ENCODE peak calls at places on chromosomes 4 and X, in four cellular contexts. E, W, G and Q are unnamed samples.
A peak's percentile ranks its signal among the peaks of the same experiment; 100 is the strongest.

GRCh38 chrX:19168609-19169008 is 46.3 kb upstream of the ADGRG2 start:
- DNase-seq in E (no peak), W (no peak), G (no peak), Q (no peak)

GRCh38 chr4:143186202-143186601 is 1.5 kb downstream of the USP38 start:
- DNase-seq in E (no peak), W (no peak), G (no peak), Q (peak; percentile 52)

GRCh38 chr4:86721412-86721811 is 127.3 kb downstream of the PTPN13 start:
- DNase-seq in E (no peak), W (no peak), G (no peak), Q (no peak)

GRCh38 chrX:1222511-1223252 is 10.2 kb upstream of the CRLF2 start:
- DNase-seq in E (no peak), W (no peak), G (no peak), Q (no peak)

GRCh38 chr4:183599690-183600089 is 59.3 kb downstream of the RWDD4 start:
- DNase-seq in E (no peak), W (no peak), G (no peak), Q (peak; percentile 39)

GRCh38 chr4:71377561-71377960 is 38.7 kb downstream of the SLC4A4 start:
- DNase-seq in E (no peak), W (peak; percentile 83), G (no peak), Q (no peak)

GRCh38 chrX:38804481-38805293 is 3.4 kb downstream of the MID1IP1 start:
- DNase-seq in E (peak; percentile 63), W (no peak), G (peak; percentile 72), Q (no peak)

GRCh38 chr4:37644962-37645361 is 41.2 kb downstream of the RELL1 start:
- DNase-seq in E (no peak), W (no peak), G (no peak), Q (no peak)

GRCh38 chr4:30386266-30386895 is 333.8 kb upstream of the PCDH7 start:
- DNase-seq in E (no peak), W (no peak), G (no peak), Q (no peak)

GRCh38 chrX:40058719-40059118 is 39.0 kb downstream of the BCOR start:
- DNase-seq in E (peak; percentile 64), W (no peak), G (no peak), Q (no peak)

GRCh38 chr4:4439782-4440181 is 52.9 kb downstream of the NSG1 start:
- DNase-seq in E (no peak), W (no peak), G (no peak), Q (no peak)

GRCh38 chrX:150806827-150807226 is 91.6 kb downstream of the CD99L2 start:
- DNase-seq in E (no peak), W (no peak), G (no peak), Q (no peak)

GRCh38 chr4:633976-634598 is 8.7 kb downstream of the PDE6B start:
- DNase-seq in E (no peak), W (no peak), G (no peak), Q (no peak)

GRCh38 chr4:57911203-57911602 is 801.0 kb upstream of the IGFBP7 start:
- DNase-seq in E (no peak), W (no peak), G (no peak), Q (peak; percentile 68)

GRCh38 chr4:54090804-54091623 is 8.9 kb upstream of the GSX2 start:
- DNase-seq in E (peak; percentile 53), W (no peak), G (peak; percentile 50), Q (no peak)

GRCh38 chr4:123488916-123489315 is 92.3 kb downstream of the SPRY1 start:
- DNase-seq in E (no peak), W (no peak), G (no peak), Q (no peak)

GRCh38 chr4:87659247-87659931 is 9.3 kb downstream of the DMP1 start:
- DNase-seq in E (no peak), W (no peak), G (no peak), Q (peak; percentile 53)

GRCh38 chr4:101933855-101934254 is 143.3 kb downstream of the BANK1 start:
- DNase-seq in E (no peak), W (no peak), G (no peak), Q (no peak)

GRCh38 chr4:41145571-41146078 is 68.7 kb downstream of the APBB2 start:
- DNase-seq in E (no peak), W (no peak), G (no peak), Q (no peak)

GRCh38 chr4:34194585-34194984 is 2049.7 kb downstream of the ARAP2 start:
- DNase-seq in E (no peak), W (no peak), G (no peak), Q (no peak)

GRCh38 chr4:70613182-70613892 is 15.2 kb upstream of the ENAM start:
- DNase-seq in E (peak; percentile 26), W (no peak), G (no peak), Q (peak; percentile 47)

GRCh38 chr4:95869961-95870500 is 30.1 kb downstream of the PDHA2 start:
- DNase-seq in E (no peak), W (no peak), G (no peak), Q (no peak)

GRCh38 chr4:112889199-112889598 is 160.3 kb upstream of the ANK2 start:
- DNase-seq in E (no peak), W (no peak), G (no peak), Q (no peak)
- H3K4me3 ChIP-seq in E (no peak overlapping the region), W (no peak overlapping the region), G (peak overlapping the region; percentile 22), Q (no peak overlapping the region)

DNA sequence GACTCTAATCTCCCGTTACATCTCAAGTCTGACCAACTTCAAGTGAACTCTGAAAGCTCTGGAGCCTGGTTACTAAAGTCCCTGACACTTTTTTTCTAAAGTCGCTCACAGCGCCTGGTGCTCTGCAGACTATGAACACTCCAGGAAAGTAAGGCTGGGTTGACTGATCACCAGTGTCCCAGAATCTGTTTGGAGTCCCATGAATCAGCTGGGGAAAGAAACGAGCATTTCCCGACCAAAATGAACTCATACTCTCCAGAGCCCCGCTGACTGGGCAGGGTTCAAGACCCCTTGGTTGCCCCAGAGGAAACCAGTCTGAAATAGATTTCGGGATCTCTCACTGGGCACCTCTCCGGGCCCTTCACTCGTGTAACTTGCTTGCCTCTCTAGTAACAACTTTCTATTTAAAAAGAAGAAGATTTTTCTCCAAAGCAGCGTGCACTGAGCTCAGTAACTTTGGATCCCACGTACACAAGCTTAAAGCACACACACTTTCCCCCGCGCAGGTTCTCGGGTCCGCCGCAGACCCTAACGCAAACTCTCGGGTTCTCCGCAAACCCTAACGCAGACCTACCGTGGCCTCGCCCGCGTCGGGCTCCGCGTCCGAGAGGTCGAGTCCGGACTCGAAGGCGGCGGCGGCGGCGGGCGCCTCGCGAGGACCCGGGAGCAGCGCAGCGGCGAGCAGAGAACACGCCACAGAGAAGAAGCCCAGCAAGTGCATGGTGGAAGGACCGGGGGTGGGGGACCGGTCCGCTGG is 953 bp downstream of the VEGFC start:
- DNase-seq in E (no peak), W (no peak), G (peak; percentile 52), Q (no peak)
- H3K4me3 ChIP-seq in E (peak overlapping the region; percentile 1), W (peak overlapping the region; percentile 76), G (peak overlapping the region; percentile 82), Q (peak overlapping the region; percentile 58)

DNA sequence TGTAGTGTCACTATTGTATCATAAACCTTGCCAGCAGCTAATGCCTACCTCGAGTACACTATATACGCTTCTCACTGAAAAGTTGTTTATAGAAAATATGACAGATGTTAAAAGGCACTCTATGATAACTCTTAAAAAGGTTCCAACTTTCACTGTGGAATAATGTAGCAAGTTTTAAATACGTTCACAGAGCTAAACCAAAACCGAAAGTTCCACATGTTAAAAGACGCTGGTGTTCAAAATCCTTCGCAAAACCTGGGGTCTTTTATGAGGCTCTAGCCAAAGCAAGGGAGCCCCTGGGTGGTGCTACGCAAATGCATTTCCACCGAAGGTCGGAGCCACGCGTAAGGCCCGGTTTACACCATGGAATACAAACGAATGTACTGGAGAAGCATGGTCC is 103.7 kb upstream of the TENM3 start:
- DNase-seq in E (no peak), W (no peak), G (no peak), Q (no peak)
- H3K4me3 ChIP-seq in E (no peak overlapping the region), W (no peak overlapping the region), G (no peak overlapping the region), Q (no peak overlapping the region)

GRCh38 chr4:6987566-6987920 is 55.6 kb upstream of the TADA2B start:
- DNase-seq in E (no peak), W (no peak), G (no peak), Q (no peak)

GRCh38 chr4:6986067-6986780 is 56.9 kb upstream of the TADA2B start:
- DNase-seq in E (no peak), W (no peak), G (peak; percentile 81), Q (no peak)

GRCh38 chr4:6986781-6987565 is 56.2 kb upstream of the TADA2B start:
- DNase-seq in E (peak; percentile 98), W (peak; percentile 58), G (peak; percentile 98), Q (no peak)

GRCh38 chr4:6983500-6984142 is 59.6 kb upstream of the TADA2B start:
- DNase-seq in E (no peak), W (no peak), G (no peak), Q (no peak)

GRCh38 chr4:6984611-6985115 is 58.5 kb upstream of the TADA2B start:
- DNase-seq in E (no peak), W (no peak), G (no peak), Q (no peak)
- H3K4me3 ChIP-seq in E (no peak overlapping the region), W (no peak overlapping the region), G (peak overlapping the region; percentile 67), Q (no peak overlapping the region)

GRCh38 chr4:23355263-23355662 is 534.6 kb downstream of the PPARGC1A start:
- DNase-seq in E (no peak), W (no peak), G (no peak), Q (no peak)
- H3K4me3 ChIP-seq in E (no peak overlapping the region), W (no peak overlapping the region), G (no peak overlapping the region), Q (no peak overlapping the region)

GRCh38 chr4:140047017-140047640 is 106.9 kb downstream of the MAML3 start:
- DNase-seq in E (no peak), W (no peak), G (peak; percentile 89), Q (no peak)
- H3K4me3 ChIP-seq in E (no peak overlapping the region), W (no peak overlapping the region), G (peak overlapping the region; percentile 46), Q (no peak overlapping the region)